ENCODE peak calls at places on chromosomes 12 and 14, in six cellular contexts. One of them, this sample, is unnamed.

GRCh38 chr12:84508943-84509342 is 403.7 kb downstream of the SLC6A15 start:
- DNase-seq in BJ: no peak
- DNase-seq in cardiac muscle cell: no peak
- DNase-seq in HS-5: peak
- DNase-seq in neural crest cell: no peak
- DNase-seq in NCI-H82: no peak
- DNase-seq in this sample: peak

GRCh38 chr14:61387076-61387475 is 65.7 kb downstream of the PRKCH start:
- DNase-seq in BJ: no peak
- DNase-seq in cardiac muscle cell: peak
- DNase-seq in HS-5: no peak
- DNase-seq in neural crest cell: no peak
- DNase-seq in NCI-H82: no peak
- DNase-seq in this sample: no peak

GRCh38 chr12:62758216-62758615 is 176.7 kb downstream of the PPM1H start:
- DNase-seq in BJ: no peak
- DNase-seq in cardiac muscle cell: no peak
- DNase-seq in HS-5: no peak
- DNase-seq in neural crest cell: no peak
- DNase-seq in NCI-H82: no peak
- DNase-seq in this sample: no peak

GRCh38 chr14:68650403-68650994 is 142.4 kb downstream of the ZFP36L1 start:
- DNase-seq in BJ: no peak
- DNase-seq in cardiac muscle cell: no peak
- DNase-seq in HS-5: no peak
- DNase-seq in neural crest cell: no peak
- DNase-seq in NCI-H82: no peak
- DNase-seq in this sample: no peak

GRCh38 chr12:40801861-40802260 is 109.6 kb downstream of the CNTN1 start:
- DNase-seq in BJ: no peak
- DNase-seq in cardiac muscle cell: no peak
- DNase-seq in HS-5: no peak
- DNase-seq in neural crest cell: no peak
- DNase-seq in NCI-H82: no peak
- DNase-seq in this sample: no peak

GRCh38 chr14:92787554-92787953 is 6.6 kb upstream of the GOLGA5 start:
- DNase-seq in BJ: no peak
- DNase-seq in cardiac muscle cell: no peak
- DNase-seq in HS-5: no peak
- DNase-seq in neural crest cell: no peak
- DNase-seq in NCI-H82: no peak
- DNase-seq in this sample: no peak

GRCh38 chr14:63155511-63156189 is 48.6 kb upstream of the RHOJ start:
- DNase-seq in BJ: no peak
- DNase-seq in cardiac muscle cell: no peak
- DNase-seq in HS-5: no peak
- DNase-seq in neural crest cell: no peak
- DNase-seq in NCI-H82: no peak
- DNase-seq in this sample: no peak

GRCh38 chr14:72142328-72142727 is 210.1 kb downstream of the RGS6 start:
- DNase-seq in BJ: no peak
- DNase-seq in cardiac muscle cell: no peak
- DNase-seq in HS-5: no peak
- DNase-seq in neural crest cell: no peak
- DNase-seq in NCI-H82: no peak
- DNase-seq in this sample: no peak

GRCh38 chr14:30874120-30874998 is at the start of gene COCH:
- DNase-seq in BJ: no peak
- DNase-seq in cardiac muscle cell: peak
- DNase-seq in HS-5: no peak
- DNase-seq in neural crest cell: peak
- DNase-seq in NCI-H82: peak
- DNase-seq in this sample: peak

GRCh38 chr14:99481745-99482099 is 513 bp downstream of the CCNK start:
- DNase-seq in BJ: no peak
- DNase-seq in cardiac muscle cell: peak
- DNase-seq in HS-5: no peak
- DNase-seq in neural crest cell: no peak
- DNase-seq in NCI-H82: peak
- DNase-seq in this sample: peak

GRCh38 chr14:77593501-77593911 is 22.9 kb downstream of the SPTLC2 start:
- DNase-seq in BJ: no peak
- DNase-seq in cardiac muscle cell: no peak
- DNase-seq in HS-5: peak
- DNase-seq in neural crest cell: no peak
- DNase-seq in NCI-H82: no peak
- DNase-seq in this sample: peak

GRCh38 chr12:95683418-95683817 is 107.1 kb downstream of the NTN4 start:
- DNase-seq in BJ: no peak
- DNase-seq in cardiac muscle cell: no peak
- DNase-seq in HS-5: no peak
- DNase-seq in neural crest cell: no peak
- DNase-seq in NCI-H82: no peak
- DNase-seq in this sample: no peak

GRCh38 chr12:52006726-52007157 is at the start of gene TAMALIN:
- DNase-seq in BJ: no peak
- DNase-seq in cardiac muscle cell: peak
- DNase-seq in HS-5: no peak
- DNase-seq in neural crest cell: peak
- DNase-seq in NCI-H82: peak
- DNase-seq in this sample: peak